ENCODE peak calls at places on chromosomes 1 and 21, in ten cellular contexts. R, T, E, K, Z, C, H, M, X and N are unnamed samples.

GRCh38 chr21:36005018-36005417 is 55.3 kb downstream of the SETD4 start:
- DNase-seq in R (no peak), T (peak; percentile 17), E (no peak), K (no peak), Z (no peak), C (no peak), H (no peak), M (no peak), X (peak; percentile 10), N (peak; percentile 11)

GRCh38 chr1:2496087-2496622 is 20.1 kb downstream of the PLCH2 start:
- DNase-seq in R (peak; percentile 26), T (no peak), E (no peak), K (no peak), Z (no peak), C (no peak), H (peak; percentile 77), M (no peak), X (no peak), N (no peak)

GRCh38 chr1:198259336-198260109 is 102.7 kb downstream of the NEK7 start:
- DNase-seq in R (no peak), T (no peak), E (no peak), K (no peak), Z (no peak), C (no peak), H (no peak), M (no peak), X (no peak), N (no peak)

GRCh38 chr21:34724131-34724856 is 55.5 kb downstream of the CLIC6 start:
- DNase-seq in R (no peak), T (no peak), E (no peak), K (no peak), Z (no peak), C (no peak), H (no peak), M (no peak), X (no peak), N (no peak)

GRCh38 chr1:26772687-26773086 is 15.1 kb upstream of the PIGV start:
- DNase-seq in R (no peak), T (peak; percentile 91), E (no peak), K (no peak), Z (peak; percentile 96), C (no peak), H (no peak), M (no peak), X (no peak), N (peak; percentile 90)

GRCh38 chr1:218943371-218943770 is 230.3 kb upstream of the LYPLAL1 start:
- DNase-seq in R (no peak), T (no peak), E (no peak), K (no peak), Z (no peak), C (no peak), H (no peak), M (no peak), X (no peak), N (no peak)

GRCh38 chr1:29145739-29146437 is 22.2 kb upstream of the TMEM200B start:
- DNase-seq in R (no peak), T (no peak), E (no peak), K (no peak), Z (peak; percentile 83), C (no peak), H (no peak), M (peak; percentile 13), X (peak; percentile 18), N (peak; percentile 10)

GRCh38 chr21:33238565-33239255 is 9.0 kb downstream of the IFNAR2 start:
- DNase-seq in R (peak; percentile 85), T (peak; percentile 28), E (no peak), K (no peak), Z (no peak), C (no peak), H (no peak), M (no peak), X (no peak), N (no peak)

GRCh38 chr21:36964398-36964797 is 2.1 kb downstream of the HLCS start:
- DNase-seq in R (peak; percentile 4), T (no peak), E (no peak), K (no peak), Z (no peak), C (no peak), H (no peak), M (no peak), X (no peak), N (no peak)

GRCh38 chr1:154430903-154431302 is 25.8 kb downstream of the IL6R start:
- DNase-seq in R (no peak), T (no peak), E (no peak), K (no peak), Z (no peak), C (no peak), H (no peak), M (no peak), X (no peak), N (no peak)

GRCh38 chr1:32266926-32267645 is 16.0 kb downstream of the LCK start:
- DNase-seq in R (no peak), T (peak; percentile 29), E (peak; percentile 24), K (no peak), Z (no peak), C (peak; percentile 96), H (no peak), M (no peak), X (no peak), N (no peak)

GRCh38 chr1:214603819-214604252 is 841 bp downstream of the CENPF start:
- DNase-seq in R (peak; percentile 13), T (peak; percentile 25), E (no peak), K (no peak), Z (no peak), C (no peak), H (no peak), M (no peak), X (no peak), N (peak; percentile 36)